ENCODE peak calls at places on chromosome 19, in ten cellular contexts. M, X, J, T, Z, U, P, N, V and K are unnamed samples.

GRCh38 chr19:13718733-13719132 is 45.6 kb upstream of the MRI1 start:
- DNase-seq in V (peak), P (peak), M (peak), Z (peak), T (no peak), J (peak), N (no peak), X (peak), U (peak), K (no peak)

GRCh38 chr19:5698635-5699422 is 8.7 kb downstream of the RPL36 start:
- DNase-seq in Z (no peak), U (no peak), X (no peak), M (no peak), N (no peak), T (no peak), J (no peak), V (no peak), P (no peak), K (no peak)

GRCh38 chr19:40341601-40342482 is 6.4 kb downstream of the C19orf47 start:
- DNase-seq in Z (no peak), X (no peak), P (no peak), J (no peak), T (peak), M (peak), U (no peak), V (no peak), N (no peak), K (no peak)

GRCh38 chr19:10918359-10918758 is 10.1 kb downstream of the YIPF2 start:
- DNase-seq in Z (no peak), U (no peak), N (no peak), P (no peak), V (no peak), X (no peak), M (no peak), J (no peak), T (no peak), K (no peak)

GRCh38 chr19:51571599-51571998 is 516 bp downstream of the ZNF175 start:
- DNase-seq in V (peak), U (no peak), N (no peak), T (no peak), Z (no peak), X (no peak), J (no peak), M (no peak), P (no peak), K (no peak)

GRCh38 chr19:42497492-42498226 is 30.6 kb downstream of the CEACAM1 start:
- DNase-seq in N (peak), J (no peak), M (peak), U (no peak), T (no peak), P (no peak), X (no peak), V (no peak), Z (no peak), K (no peak)

GRCh38 chr19:45716314-45717130 is 14.2 kb downstream of the FBXO46 start:
- DNase-seq in M (no peak), J (no peak), P (peak), N (no peak), T (no peak), V (no peak), X (no peak), U (peak), Z (no peak), K (no peak)

GRCh38 chr19:41351339-41352245 is 2.1 kb downstream of the TGFB1 start:
- DNase-seq in T (peak), P (peak), V (peak), N (no peak), U (no peak), M (no peak), J (peak), Z (no peak), X (no peak), K (no peak)

GRCh38 chr19:14363203-14364097 is 17.8 kb upstream of the ADGRE5 start:
- DNase-seq in N (peak), M (peak), U (no peak), V (peak), X (no peak), J (peak), P (peak), T (peak), Z (no peak), K (no peak)

GRCh38 chr19:6971366-6971765 is 49.9 kb downstream of the MBD3L2B start:
- DNase-seq in M (no peak), X (no peak), V (no peak), Z (no peak), U (no peak), J (no peak), N (no peak), T (no peak), P (no peak), K (no peak)

GRCh38 chr19:13825489-13826475 is 30.5 kb downstream of the ZSWIM4 start:
- DNase-seq in V (no peak), X (no peak), T (no peak), M (no peak), U (no peak), P (no peak), N (no peak), J (no peak), Z (no peak), K (no peak)

GRCh38 chr19:30059741-30060140 is 117.7 kb downstream of the URI1 start:
- DNase-seq in N (no peak), Z (no peak), V (no peak), J (no peak), U (no peak), P (no peak), T (no peak), X (no peak), M (no peak), K (no peak)

GRCh38 chr19:56080669-56081401 is 40.3 kb downstream of the ZNF787 start:
- DNase-seq in T (peak), M (peak), V (peak), J (peak), U (peak), N (peak), Z (peak), P (peak), X (peak), K (no peak)

GRCh38 chr19:12983091-12983490 is 12.2 kb upstream of the NFIX start:
- DNase-seq in U (no peak), V (no peak), J (no peak), M (no peak), N (no peak), T (no peak), P (no peak), Z (no peak), X (no peak), K (no peak)

GRCh38 chr19:45499196-45500180 is 1.2 kb downstream of the PPM1N start:
- DNase-seq in X (no peak), V (no peak), U (peak), M (no peak), N (no peak), J (no peak), P (no peak), Z (no peak), T (no peak), K (no peak)

GRCh38 chr19:38062959-38063786 is 156.2 kb downstream of the SIPA1L3 start:
- DNase-seq in Z (no peak), J (no peak), U (peak), X (no peak), M (no peak), P (peak), N (no peak), V (peak), T (no peak), K (no peak)

GRCh38 chr19:18809149-18809978 is 18.3 kb upstream of the COMP start:
- DNase-seq in P (peak), T (peak), Z (peak), V (peak), X (peak), M (no peak), J (no peak), U (no peak), N (no peak), K (no peak)

GRCh38 chr19:1317274-1317673 is 31.6 kb downstream of the EFNA2 start:
- DNase-seq in N (no peak), U (no peak), M (no peak), X (no peak), V (no peak), T (no peak), Z (no peak), J (no peak), P (no peak), K (no peak)

GRCh38 chr19:28500982-28501633 is 711.8 kb downstream of the UQCRFS1 start:
- DNase-seq in T (no peak), V (no peak), P (no peak), J (no peak), M (no peak), U (no peak), N (no peak), Z (no peak), X (no peak), K (no peak)

GRCh38 chr19:38319421-38320258 is at the start of gene KCNK6:
- DNase-seq in Z (no peak), T (peak), U (peak), M (peak), X (no peak), V (no peak), P (peak), N (no peak), J (no peak), K (no peak)